ENCODE peak calls at places on chromosomes 6 and 20, in seven cellular contexts. C is sigmoid colon, W is lower leg skin, N is HCT116, Y is uterus, X is HepG2, I is body of pancreas. F is an unnamed sample.

GRCh38 chr20:2771631-2772080 is 28.8 kb downstream of the CPXM1 start:
- DNase-seq in C (no peak), W (peak), N (no peak), Y (no peak), X (peak), I (no peak), F (no peak)

GRCh38 chr6:125888989-125889656 is 67.4 kb upstream of the HINT3 start:
- DNase-seq in C (no peak), W (no peak), N (peak), Y (no peak), X (peak), I (peak), F (no peak)

GRCh38 chr20:37389241-37389747 is 43.4 kb downstream of the SRC start:
- DNase-seq in C (peak), W (no peak), N (no peak), Y (peak), X (no peak), I (no peak), F (no peak)

GRCh38 chr6:36663504-36664446 is 14.7 kb upstream of the CDKN1A start:
- DNase-seq in C (no peak), W (no peak), N (no peak), Y (no peak), X (no peak), I (no peak), F (no peak)

GRCh38 chr20:52532674-52533073 is 341.1 kb upstream of the ZFP64 start:
- DNase-seq in C (no peak), W (no peak), N (no peak), Y (no peak), X (no peak), I (no peak), F (no peak)

GRCh38 chr6:27700337-27700736 is 211.9 kb downstream of the OR2B2 start:
- DNase-seq in C (no peak), W (no peak), N (no peak), Y (no peak), X (no peak), I (no peak), F (no peak)

GRCh38 chr20:32458061-32458836 is 100.1 kb downstream of the ASXL1 start:
- DNase-seq in C (peak), W (no peak), N (no peak), Y (no peak), X (no peak), I (no peak), F (no peak)

GRCh38 chr20:58906894-58907293 is 54.4 kb downstream of the GNAS start:
- DNase-seq in C (no peak), W (no peak), N (no peak), Y (no peak), X (no peak), I (peak), F (no peak)

GRCh38 chr6:47698342-47698787 is at the start of gene ADGRF4:
- DNase-seq in C (no peak), W (no peak), N (no peak), Y (peak), X (no peak), I (no peak), F (no peak)

GRCh38 chr6:158645064-158646022 is 800 bp upstream of the DYNLT1 start:
- DNase-seq in C (peak), W (peak), N (no peak), Y (no peak), X (no peak), I (no peak), F (peak)

GRCh38 chr20:48175261-48175660 is 390.0 kb upstream of the SULF2 start:
- DNase-seq in C (no peak), W (no peak), N (no peak), Y (no peak), X (no peak), I (no peak), F (no peak)

GRCh38 chr6:83474309-83474708 is 38.0 kb upstream of the PRSS35 start:
- DNase-seq in C (no peak), W (no peak), N (no peak), Y (no peak), X (no peak), I (no peak), F (no peak)

GRCh38 chr6:6695711-6696048 is 107.2 kb downstream of the LY86 start:
- DNase-seq in C (no peak), W (peak), N (no peak), Y (no peak), X (no peak), I (no peak), F (no peak)

GRCh38 chr6:132768051-132768517 is 10.4 kb upstream of the VNN2 start:
- DNase-seq in C (no peak), W (no peak), N (peak), Y (no peak), X (peak), I (peak), F (no peak)

GRCh38 chr6:156771761-156772160 is 5.4 kb upstream of the ARID1B start:
- DNase-seq in C (no peak), W (no peak), N (no peak), Y (no peak), X (no peak), I (no peak), F (no peak)

GRCh38 chr6:144944121-144944520 is 659.0 kb downstream of the UTRN start:
- DNase-seq in C (no peak), W (no peak), N (no peak), Y (no peak), X (no peak), I (no peak), F (no peak)

GRCh38 chr6:161903584-161904232 is 629.8 kb upstream of the AGPAT4 start:
- DNase-seq in C (no peak), W (no peak), N (no peak), Y (no peak), X (no peak), I (no peak), F (no peak)

GRCh38 chr6:101000334-101000733 is 119.2 kb upstream of the ASCC3 start:
- DNase-seq in C (no peak), W (no peak), N (no peak), Y (no peak), X (no peak), I (no peak), F (no peak)

GRCh38 chr6:167937948-167938911 is 59.2 kb upstream of the KIF25 start:
- DNase-seq in C (no peak), W (no peak), N (no peak), Y (no peak), X (no peak), I (no peak), F (no peak)

GRCh38 chr6:31588871-31589650 is 3.0 kb downstream of the LST1 start:
- DNase-seq in C (no peak), W (no peak), N (no peak), Y (no peak), X (no peak), I (no peak), F (no peak)

GRCh38 chr6:39929733-39930461 is 4.4 kb downstream of the MOCS1 start:
- DNase-seq in C (no peak), W (no peak), N (no peak), Y (no peak), X (peak), I (no peak), F (no peak)

GRCh38 chr20:5660346-5660745 is 89.9 kb upstream of the SHLD1 start:
- DNase-seq in C (no peak), W (no peak), N (no peak), Y (no peak), X (no peak), I (no peak), F (no peak)

GRCh38 chr6:136186363-136186762 is 63.7 kb downstream of the MTFR2 start:
- DNase-seq in C (no peak), W (no peak), N (no peak), Y (no peak), X (no peak), I (no peak), F (no peak)

GRCh38 chr6:54920628-54921027 is 74.1 kb downstream of the FAM83B start:
- DNase-seq in C (no peak), W (no peak), N (no peak), Y (no peak), X (no peak), I (no peak), F (no peak)

GRCh38 chr20:54219751-54220426 is 12.0 kb downstream of the PFDN4 start:
- DNase-seq in C (no peak), W (no peak), N (peak), Y (no peak), X (peak), I (no peak), F (no peak)

GRCh38 chr6:79384845-79385244 is 150.4 kb upstream of the HMGN3 start:
- DNase-seq in C (no peak), W (no peak), N (no peak), Y (no peak), X (no peak), I (no peak), F (no peak)

GRCh38 chr6:169647637-169648036 is 54.2 kb downstream of the WDR27 start:
- DNase-seq in C (peak), W (no peak), N (no peak), Y (no peak), X (no peak), I (no peak), F (no peak)

GRCh38 chr6:152587473-152587872 is 49.7 kb downstream of the SYNE1 start:
- DNase-seq in C (no peak), W (no peak), N (no peak), Y (no peak), X (no peak), I (no peak), F (no peak)

GRCh38 chr6:15588966-15589634 is 73.7 kb downstream of the DTNBP1 start:
- DNase-seq in C (no peak), W (no peak), N (no peak), Y (no peak), X (no peak), I (no peak), F (no peak)

GRCh38 chr20:57222631-57222950 is 43.9 kb downstream of the BMP7 start:
- DNase-seq in C (no peak), W (no peak), N (no peak), Y (no peak), X (no peak), I (no peak), F (no peak)

GRCh38 chr20:58512808-58513552 is 2.2 kb downstream of the APCDD1L start:
- DNase-seq in C (peak), W (peak), N (no peak), Y (no peak), X (no peak), I (no peak), F (no peak)

GRCh38 chr6:358847-359246 is 32.7 kb upstream of the IRF4 start:
- DNase-seq in C (peak), W (no peak), N (no peak), Y (no peak), X (no peak), I (no peak), F (no peak)
- TF ChIP-seq POLR2A in C (no peak), W (no peak), N (no peak), Y (no peak), X (no peak), I (no peak), F (no peak)

DNA sequence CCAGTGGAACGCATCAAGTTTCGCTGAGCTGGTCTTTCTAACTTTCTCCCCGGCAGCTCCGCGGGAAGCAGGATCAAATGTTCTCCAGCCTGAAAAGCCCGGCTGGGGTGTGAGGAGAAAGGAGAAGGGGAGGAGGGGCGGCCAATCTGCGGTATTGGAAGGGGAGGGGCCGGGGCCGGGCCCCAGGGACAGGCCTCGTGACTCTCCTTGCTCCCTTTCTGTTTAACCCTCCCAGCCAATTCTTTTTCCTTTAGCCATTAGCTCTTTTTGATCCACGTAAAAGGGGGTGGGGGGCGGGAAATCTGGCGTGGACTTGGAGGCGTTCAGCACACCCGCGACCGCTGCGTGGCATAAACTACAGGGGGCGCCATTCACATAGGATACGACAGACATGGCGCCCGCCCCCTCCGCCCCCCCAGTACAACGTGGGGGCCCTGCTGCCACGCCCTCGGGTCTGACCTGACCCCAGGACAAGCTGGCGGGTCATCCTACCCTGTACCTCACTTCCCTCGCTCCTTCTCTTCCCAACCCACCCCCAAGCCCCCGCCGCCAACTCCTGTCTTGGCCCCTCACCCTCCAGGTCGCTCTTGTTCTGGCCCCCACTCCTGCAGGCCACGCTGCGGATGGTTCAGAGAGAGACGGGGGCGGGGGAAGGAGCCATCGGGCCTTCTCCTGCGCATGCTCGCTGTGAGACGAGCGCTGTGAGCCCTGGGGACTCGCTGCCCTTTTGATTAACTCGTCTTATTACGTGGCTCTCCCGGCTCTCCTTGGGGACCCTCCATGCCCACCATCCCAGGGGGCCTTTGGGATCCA is 7.8 kb upstream of the MDGA1 start:
- DNase-seq in C (peak), W (peak), N (no peak), Y (peak), X (no peak), I (peak), F (peak)
- TF ChIP-seq CTCF in C (peak), W (no peak), N (peak), Y (peak), X (peak), I (peak), F (peak)

DNA sequence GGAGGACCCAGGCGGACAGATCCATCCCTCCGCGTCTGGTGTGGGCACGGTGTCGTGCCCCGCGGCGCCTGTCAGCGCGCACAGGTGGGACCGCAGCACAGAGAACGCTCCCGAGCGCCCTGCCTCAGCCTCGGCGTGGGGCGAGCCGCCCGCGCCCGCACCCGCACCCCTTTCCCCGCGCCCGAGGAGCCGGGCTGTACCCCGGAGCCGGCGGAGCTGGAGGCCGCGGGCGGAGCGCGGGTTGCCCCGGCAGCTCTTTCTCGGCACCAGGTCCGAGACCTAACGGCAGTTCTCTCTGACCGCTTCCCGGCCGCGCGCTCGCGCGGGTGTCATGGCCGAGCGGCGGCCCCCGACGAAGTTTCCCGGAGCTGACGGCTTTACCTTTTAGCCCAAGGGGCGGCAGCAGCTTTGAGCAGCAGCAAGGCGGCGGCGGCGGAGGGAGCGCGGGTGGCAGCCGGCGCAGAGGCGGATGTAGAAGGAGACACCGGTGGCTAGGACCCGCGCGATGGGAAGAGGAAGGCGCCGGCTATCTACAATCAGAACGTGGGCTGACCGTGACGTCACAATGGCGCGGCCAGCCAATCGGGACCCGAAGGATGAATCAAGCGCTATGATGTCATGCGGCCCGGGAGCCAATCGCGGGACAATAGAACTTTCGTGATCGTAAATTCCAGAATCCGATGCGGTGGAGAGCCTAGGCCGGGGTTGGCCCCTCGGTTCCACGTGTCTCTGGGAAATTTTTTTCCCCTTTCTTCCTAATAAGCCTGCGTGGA is at the start of gene ELOVL5:
- DNase-seq in C (peak), W (peak), N (peak), Y (peak), X (peak), I (peak), F (peak)
- TF ChIP-seq POLR2A in C (peak), W (no peak), N (peak), Y (peak), X (peak), I (peak), F (no peak)

GRCh38 chr6:56996401-56996800 is 41.5 kb downstream of the BEND6 start:
- DNase-seq in C (no peak), W (no peak), N (no peak), Y (no peak), X (no peak), I (no peak), F (no peak)

GRCh38 chr6:56992053-56992452 is 37.1 kb downstream of the BEND6 start:
- DNase-seq in C (no peak), W (no peak), N (no peak), Y (no peak), X (no peak), I (no peak), F (no peak)

GRCh38 chr6:56992703-56993102 is 37.8 kb downstream of the BEND6 start:
- DNase-seq in C (no peak), W (no peak), N (no peak), Y (no peak), X (no peak), I (no peak), F (no peak)

GRCh38 chr6:56999049-56999448 is 44.1 kb downstream of the BEND6 start:
- DNase-seq in C (no peak), W (no peak), N (no peak), Y (no peak), X (no peak), I (no peak), F (no peak)

DNA sequence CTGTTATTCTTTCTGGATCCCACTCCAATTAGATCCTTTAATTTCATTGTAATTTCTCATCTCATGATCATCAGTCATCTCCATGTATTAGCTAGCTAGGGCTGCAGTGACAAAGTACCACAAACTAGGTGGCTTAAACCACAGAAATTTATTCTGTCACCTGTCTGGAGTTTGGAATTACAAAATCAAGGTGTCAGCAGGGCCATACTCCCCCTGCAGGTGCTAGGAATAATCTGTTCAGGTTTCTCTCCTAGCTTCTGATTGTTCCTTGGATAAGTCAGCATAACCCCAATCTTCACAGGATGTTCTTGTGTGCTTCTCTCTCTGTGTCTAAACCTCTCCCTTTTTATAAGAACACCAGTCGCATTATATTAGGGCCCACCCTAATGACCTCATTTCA is 40.4 kb downstream of the BEND6 start:
- DNase-seq in C (no peak), W (no peak), N (peak), Y (no peak), X (peak), I (no peak), F (no peak)
- TF ChIP-seq CTCF in C (no peak), W (no peak), N (peak), Y (no peak), X (peak), I (no peak), F (no peak)

DNA sequence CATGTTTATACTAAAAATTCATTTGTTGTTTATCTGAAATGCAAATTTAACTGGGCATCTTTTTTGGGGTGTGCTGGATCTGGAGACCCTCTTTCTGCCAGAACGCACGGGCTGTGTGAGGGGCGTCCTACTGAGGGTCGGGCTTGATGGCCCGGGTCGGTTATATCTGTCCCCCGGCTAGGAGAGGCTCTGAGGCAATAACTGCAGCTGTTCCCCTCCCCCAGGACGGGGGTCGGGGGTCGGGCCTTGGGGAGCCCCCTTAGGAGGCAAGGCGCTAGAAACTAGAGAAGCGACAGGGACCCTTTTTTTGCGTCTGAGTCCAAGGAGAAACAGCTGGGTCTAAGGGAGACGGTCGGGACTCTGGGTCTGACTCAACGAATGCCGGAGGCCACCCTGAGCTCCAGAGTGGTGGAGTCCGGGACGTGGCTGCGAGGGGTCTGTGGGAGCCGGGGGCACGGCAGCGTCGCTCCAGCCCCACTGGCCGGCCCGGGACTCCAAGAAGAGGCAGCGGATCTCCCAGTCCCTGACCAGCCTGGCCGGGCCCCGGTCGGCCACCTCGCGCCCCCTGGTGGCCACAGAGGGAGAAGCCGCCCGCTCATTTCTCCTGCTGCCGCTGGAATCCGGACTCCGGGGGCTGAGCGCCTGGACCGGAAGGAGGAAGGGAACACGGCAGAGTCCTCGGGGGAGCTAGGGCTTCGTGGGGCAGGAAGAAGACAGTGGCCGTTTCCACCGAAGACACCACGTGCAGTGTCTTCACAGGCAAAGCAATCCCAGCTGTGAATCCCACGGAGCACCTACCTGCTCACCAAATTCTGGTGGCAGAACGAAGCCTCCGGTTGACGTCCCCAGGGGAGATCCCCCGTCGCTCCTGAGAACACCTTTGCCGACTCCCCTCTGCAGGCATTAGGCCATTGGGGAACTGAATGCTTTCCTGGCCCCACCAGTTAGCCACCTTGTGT is 24.0 kb upstream of the SCML4 start:
- DNase-seq in C (peak), W (peak), N (peak), Y (peak), X (peak), I (peak), F (peak)
- TF ChIP-seq POLR2A in C (no peak), W (no peak), N (no peak), Y (no peak), X (no peak), I (peak), F (no peak)

GRCh38 chr6:1792989-1793388 is 183.3 kb downstream of the FOXC1 start:
- DNase-seq in C (no peak), W (no peak), N (peak), Y (no peak), X (peak), I (peak), F (no peak)
- TF ChIP-seq CTCF in C (no peak), W (no peak), N (peak), Y (no peak), X (peak), I (peak), F (no peak)